ENCODE peak calls at places on chromosomes 13 and 19, in six cellular contexts. Q, V, Z, O, W and X are unnamed samples.

GRCh38 chr13:64071352-64071751 is 2655.7 kb upstream of the PCDH20 start:
- DNase-seq in Q (no peak), O (no peak), Z (no peak), W (no peak), V (no peak), X (no peak)

GRCh38 chr13:85313761-85314503 is 485.3 kb downstream of the SLITRK6 start:
- DNase-seq in O (peak; percentile 17), Q (no peak), V (no peak), Z (no peak), W (peak; percentile 64), X (no peak)

GRCh38 chr13:21060063-21060826 is 1.1 kb downstream of the LATS2 start:
- DNase-seq in Q (no peak), O (peak; percentile 45), V (peak; percentile 28), W (peak; percentile 42), Z (no peak), X (no peak)

GRCh38 chr13:31703780-31704179 is 35.5 kb upstream of the RXFP2 start:
- DNase-seq in W (no peak), Z (no peak), O (no peak), Q (no peak), V (no peak), X (no peak)

GRCh38 chr19:47778089-47778953 is at the start of gene SELENOW:
- DNase-seq in Q (peak; percentile 47), Z (peak; percentile 88), W (peak; percentile 78), V (peak; percentile 84), O (peak; percentile 83), X (peak; percentile 95)

GRCh38 chr19:18894254-18895037 is 1.5 kb downstream of the CERS1 start:
- DNase-seq in Q (no peak), O (no peak), W (no peak), Z (peak; percentile 41), V (peak; percentile 58), X (no peak)

GRCh38 chr19:39211731-39212376 is 7.8 kb upstream of the SYCN start:
- DNase-seq in V (no peak), Q (no peak), O (peak; percentile 64), Z (no peak), W (no peak), X (no peak)

GRCh38 chr13:80084086-80084676 is 256.7 kb downstream of the SPRY2 start:
- DNase-seq in O (peak; percentile 10), W (peak; percentile 75), V (no peak), Q (no peak), Z (no peak), X (no peak)

GRCh38 chr19:15173746-15174404 is 26.9 kb downstream of the NOTCH3 start:
- DNase-seq in Q (peak; percentile 40), V (no peak), O (no peak), W (no peak), Z (peak; percentile 41), X (no peak)

GRCh38 chr13:111202745-111203144 is 87.6 kb downstream of the ARHGEF7 start:
- DNase-seq in W (peak; percentile 99), O (peak; percentile 26), Q (no peak), V (no peak), Z (peak; percentile 11), X (no peak)

GRCh38 chr19:32387701-32388392 is 17.7 kb upstream of the DPY19L3 start:
- DNase-seq in W (no peak), O (no peak), V (no peak), Z (no peak), Q (no peak), X (no peak)
- TF ChIP-seq JUN in W (no peak), O (no peak), V (no peak), Z (no peak), Q (no peak), X (no peak)

GRCh38 chr13:113595131-113595530 is 10.6 kb downstream of the TFDP1 start:
- DNase-seq in W (no peak), V (no peak), O (no peak), Z (no peak), Q (no peak), X (peak; percentile 23)
- TF ChIP-seq JUN in W (no peak), V (no peak), O (no peak), Z (no peak), Q (no peak), X (no peak)

DNA sequence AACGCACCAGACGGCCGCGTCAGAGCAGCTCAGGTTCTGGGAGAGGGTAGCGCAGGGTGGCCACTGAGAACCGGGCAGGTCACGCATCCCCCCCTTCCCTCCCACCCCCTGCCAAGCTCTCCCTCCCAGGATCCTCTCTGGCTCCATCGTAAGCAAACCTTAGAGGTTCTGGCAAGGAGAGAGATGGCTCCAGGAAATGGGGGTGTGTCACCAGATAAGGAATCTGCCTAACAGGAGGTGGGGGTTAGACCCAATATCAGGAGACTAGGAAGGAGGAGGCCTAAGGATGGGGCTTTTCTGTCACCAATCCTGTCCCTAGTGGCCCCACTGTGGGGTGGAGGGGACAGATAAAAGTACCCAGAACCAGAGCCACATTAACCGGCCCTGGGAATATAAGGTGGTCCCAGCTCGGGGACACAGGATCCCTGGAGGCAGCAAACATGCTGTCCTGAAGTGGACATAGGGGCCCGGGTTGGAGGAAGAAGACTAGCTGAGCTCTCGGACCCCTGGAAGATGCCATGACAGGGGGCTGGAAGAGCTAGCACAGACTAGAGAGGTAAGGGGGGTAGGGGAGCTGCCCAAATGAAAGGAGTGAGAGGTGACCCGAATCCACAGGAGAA is 1.9 kb downstream of the PPP1R12C start:
- DNase-seq in Z (peak; percentile 88), W (peak; percentile 21), O (no peak), Q (no peak), V (no peak), X (no peak)
- TF ChIP-seq JUN in Z (no peak), W (no peak), O (no peak), Q (no peak), V (no peak), X (no peak)

DNA sequence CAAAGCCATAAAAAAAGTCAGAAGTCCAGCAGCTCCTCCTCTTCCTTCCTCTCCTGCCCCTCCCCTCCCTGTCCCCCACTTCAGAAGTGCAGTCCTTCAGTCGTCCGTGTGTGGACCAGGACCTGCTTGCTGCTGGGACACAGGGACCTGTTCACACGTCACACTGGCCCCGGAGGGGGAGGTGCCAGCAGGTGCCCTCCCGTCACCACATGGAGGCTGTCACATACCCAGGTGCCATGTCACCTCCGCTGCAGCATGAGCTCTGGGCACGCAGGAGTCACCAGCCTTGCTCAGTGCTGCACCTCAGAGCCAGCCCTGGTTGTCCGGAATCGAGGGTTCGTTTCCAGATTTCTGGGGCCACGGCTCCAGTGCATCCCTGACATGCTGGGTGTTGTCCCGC is 3.9 kb upstream of the MCF2L start:
- DNase-seq in Q (no peak), O (no peak), W (no peak), V (no peak), Z (no peak), X (no peak)
- TF ChIP-seq JUN in Q (no peak), O (no peak), W (no peak), V (no peak), Z (no peak), X (no peak)

GRCh38 chr19:16607819-16608218 is 20.2 kb downstream of the MED26 start:
- DNase-seq in O (no peak), Q (no peak), V (no peak), Z (no peak), W (no peak), X (no peak)
- TF ChIP-seq JUN in O (no peak), Q (no peak), V (no peak), Z (no peak), W (no peak), X (no peak)

GRCh38 chr13:46355906-46356305 is 31.1 kb downstream of the RUBCNL start:
- DNase-seq in Q (no peak), V (no peak), O (no peak), W (no peak), Z (no peak), X (no peak)

GRCh38 chr13:46355088-46355468 is 32.0 kb downstream of the RUBCNL start:
- DNase-seq in V (no peak), Q (no peak), Z (no peak), W (no peak), O (no peak), X (no peak)

GRCh38 chr13:46354143-46355087 is 32.6 kb downstream of the RUBCNL start:
- DNase-seq in Q (peak; percentile 68), W (peak; percentile 14), Z (peak; percentile 8), V (no peak), O (peak; percentile 78), X (no peak)

GRCh38 chr13:46361535-46361934 is 25.5 kb downstream of the RUBCNL start:
- DNase-seq in Q (no peak), V (no peak), W (no peak), Z (no peak), O (no peak), X (no peak)

GRCh38 chr13:46359731-46360130 is 27.3 kb downstream of the RUBCNL start:
- DNase-seq in Q (no peak), O (peak; percentile 14), V (no peak), W (no peak), Z (no peak), X (no peak)
- TF ChIP-seq JUN in Q (no peak), O (no peak), V (no peak), W (no peak), Z (no peak), X (no peak)

GRCh38 chr13:97191615-97192014 is 30.5 kb upstream of the MBNL2 start:
- DNase-seq in O (no peak), Z (no peak), Q (no peak), W (no peak), V (no peak), X (no peak)
- TF ChIP-seq JUN in O (no peak), Z (no peak), Q (no peak), W (no peak), V (no peak), X (no peak)